ENCODE peak calls at places on chromosomes 4 and X, in nine cellular contexts. One of them, this sample, is unnamed.

GRCh38 chrX:37986893-37987292 is 19.5 kb upstream of the SYTL5 start:
- DNase-seq in COLO829: peak
- DNase-seq in astrocyte of the hippocampus: peak
- DNase-seq in heart left ventricle: no peak
- DNase-seq in stimulated activated CD4-positive, alpha-beta T cell treated with anti-CD3 and anti-CD28 coated beads, Interleukin-4, amount 100 ng/mL, for 1 hour: no peak
- DNase-seq in iris pigment epithelial cell: peak
- DNase-seq in H9: no peak
- DNase-seq in activated effector memory CD4-positive, alpha-beta T cell treated with Interleukin-2 at 50 U/mL for 16 hours: no peak
- DNase-seq in SW480: no peak
- DNase-seq in this sample: peak

GRCh38 chr4:15913631-15913970 is 24.9 kb downstream of the FGFBP1 start:
- DNase-seq in COLO829: peak
- DNase-seq in astrocyte of the hippocampus: peak
- DNase-seq in heart left ventricle: no peak
- DNase-seq in stimulated activated CD4-positive, alpha-beta T cell treated with anti-CD3 and anti-CD28 coated beads, Interleukin-4, amount 100 ng/mL, for 1 hour: no peak
- DNase-seq in iris pigment epithelial cell: peak
- DNase-seq in H9: no peak
- DNase-seq in activated effector memory CD4-positive, alpha-beta T cell treated with Interleukin-2 at 50 U/mL for 16 hours: no peak
- DNase-seq in SW480: no peak
- DNase-seq in this sample: peak

GRCh38 chrX:13955095-13955647 is 74.5 kb downstream of the GEMIN8 start:
- DNase-seq in COLO829: no peak
- DNase-seq in astrocyte of the hippocampus: no peak
- DNase-seq in heart left ventricle: no peak
- DNase-seq in stimulated activated CD4-positive, alpha-beta T cell treated with anti-CD3 and anti-CD28 coated beads, Interleukin-4, amount 100 ng/mL, for 1 hour: no peak
- DNase-seq in iris pigment epithelial cell: no peak
- DNase-seq in H9: no peak
- DNase-seq in activated effector memory CD4-positive, alpha-beta T cell treated with Interleukin-2 at 50 U/mL for 16 hours: no peak
- DNase-seq in SW480: no peak
- DNase-seq in this sample: no peak

GRCh38 chr4:178273168-178273567 is 830.9 kb upstream of the AGA start:
- DNase-seq in COLO829: no peak
- DNase-seq in astrocyte of the hippocampus: no peak
- DNase-seq in heart left ventricle: no peak
- DNase-seq in stimulated activated CD4-positive, alpha-beta T cell treated with anti-CD3 and anti-CD28 coated beads, Interleukin-4, amount 100 ng/mL, for 1 hour: no peak
- DNase-seq in iris pigment epithelial cell: no peak
- DNase-seq in H9: no peak
- DNase-seq in activated effector memory CD4-positive, alpha-beta T cell treated with Interleukin-2 at 50 U/mL for 16 hours: no peak
- DNase-seq in SW480: no peak
- DNase-seq in this sample: no peak

GRCh38 chr4:184062769-184063168 is 154.9 kb downstream of the ENPP6 start:
- DNase-seq in COLO829: no peak
- DNase-seq in astrocyte of the hippocampus: no peak
- DNase-seq in heart left ventricle: no peak
- DNase-seq in stimulated activated CD4-positive, alpha-beta T cell treated with anti-CD3 and anti-CD28 coated beads, Interleukin-4, amount 100 ng/mL, for 1 hour: no peak
- DNase-seq in iris pigment epithelial cell: no peak
- DNase-seq in H9: no peak
- DNase-seq in activated effector memory CD4-positive, alpha-beta T cell treated with Interleukin-2 at 50 U/mL for 16 hours: no peak
- DNase-seq in SW480: no peak
- DNase-seq in this sample: no peak

GRCh38 chrX:144840616-144841015 is 406.7 kb upstream of the SPANXN1 start:
- DNase-seq in COLO829: no peak
- DNase-seq in astrocyte of the hippocampus: no peak
- DNase-seq in heart left ventricle: no peak
- DNase-seq in stimulated activated CD4-positive, alpha-beta T cell treated with anti-CD3 and anti-CD28 coated beads, Interleukin-4, amount 100 ng/mL, for 1 hour: no peak
- DNase-seq in iris pigment epithelial cell: peak
- DNase-seq in H9: no peak
- DNase-seq in activated effector memory CD4-positive, alpha-beta T cell treated with Interleukin-2 at 50 U/mL for 16 hours: no peak
- DNase-seq in SW480: no peak
- DNase-seq in this sample: peak

GRCh38 chr4:27189683-27190082 is 329.0 kb downstream of the STIM2 start:
- DNase-seq in COLO829: peak
- DNase-seq in astrocyte of the hippocampus: no peak
- DNase-seq in heart left ventricle: no peak
- DNase-seq in stimulated activated CD4-positive, alpha-beta T cell treated with anti-CD3 and anti-CD28 coated beads, Interleukin-4, amount 100 ng/mL, for 1 hour: no peak
- DNase-seq in iris pigment epithelial cell: no peak
- DNase-seq in H9: no peak
- DNase-seq in activated effector memory CD4-positive, alpha-beta T cell treated with Interleukin-2 at 50 U/mL for 16 hours: no peak
- DNase-seq in SW480: no peak
- DNase-seq in this sample: no peak

GRCh38 chr4:53767503-53767902 is 176.2 kb upstream of the LNX1 start:
- DNase-seq in COLO829: no peak
- DNase-seq in astrocyte of the hippocampus: peak
- DNase-seq in heart left ventricle: no peak
- DNase-seq in stimulated activated CD4-positive, alpha-beta T cell treated with anti-CD3 and anti-CD28 coated beads, Interleukin-4, amount 100 ng/mL, for 1 hour: no peak
- DNase-seq in iris pigment epithelial cell: peak
- DNase-seq in H9: no peak
- DNase-seq in activated effector memory CD4-positive, alpha-beta T cell treated with Interleukin-2 at 50 U/mL for 16 hours: no peak
- DNase-seq in SW480: no peak
- DNase-seq in this sample: peak

GRCh38 chr4:25857403-25857802 is 5.4 kb downstream of the SEL1L3 start:
- DNase-seq in COLO829: no peak
- DNase-seq in astrocyte of the hippocampus: no peak
- DNase-seq in heart left ventricle: no peak
- DNase-seq in stimulated activated CD4-positive, alpha-beta T cell treated with anti-CD3 and anti-CD28 coated beads, Interleukin-4, amount 100 ng/mL, for 1 hour: no peak
- DNase-seq in iris pigment epithelial cell: no peak
- DNase-seq in H9: no peak
- DNase-seq in activated effector memory CD4-positive, alpha-beta T cell treated with Interleukin-2 at 50 U/mL for 16 hours: no peak
- DNase-seq in SW480: no peak
- DNase-seq in this sample: no peak

GRCh38 chr4:74671074-74671698 is 123.1 kb downstream of the BTC start:
- DNase-seq in COLO829: peak
- DNase-seq in astrocyte of the hippocampus: peak
- DNase-seq in heart left ventricle: no peak
- DNase-seq in stimulated activated CD4-positive, alpha-beta T cell treated with anti-CD3 and anti-CD28 coated beads, Interleukin-4, amount 100 ng/mL, for 1 hour: peak
- DNase-seq in iris pigment epithelial cell: peak
- DNase-seq in H9: peak
- DNase-seq in activated effector memory CD4-positive, alpha-beta T cell treated with Interleukin-2 at 50 U/mL for 16 hours: no peak
- DNase-seq in SW480: peak
- DNase-seq in this sample: peak

GRCh38 chr4:144402176-144402575 is 243.8 kb upstream of the HHIP start:
- DNase-seq in COLO829: no peak
- DNase-seq in astrocyte of the hippocampus: no peak
- DNase-seq in heart left ventricle: no peak
- DNase-seq in stimulated activated CD4-positive, alpha-beta T cell treated with anti-CD3 and anti-CD28 coated beads, Interleukin-4, amount 100 ng/mL, for 1 hour: no peak
- DNase-seq in iris pigment epithelial cell: no peak
- DNase-seq in H9: no peak
- DNase-seq in activated effector memory CD4-positive, alpha-beta T cell treated with Interleukin-2 at 50 U/mL for 16 hours: no peak
- DNase-seq in SW480: no peak
- DNase-seq in this sample: no peak

GRCh38 chrX:109300415-109300814 is 181.5 kb downstream of the GUCY2F start:
- DNase-seq in COLO829: no peak
- DNase-seq in astrocyte of the hippocampus: no peak
- DNase-seq in heart left ventricle: no peak
- DNase-seq in stimulated activated CD4-positive, alpha-beta T cell treated with anti-CD3 and anti-CD28 coated beads, Interleukin-4, amount 100 ng/mL, for 1 hour: no peak
- DNase-seq in iris pigment epithelial cell: no peak
- DNase-seq in H9: no peak
- DNase-seq in activated effector memory CD4-positive, alpha-beta T cell treated with Interleukin-2 at 50 U/mL for 16 hours: no peak
- DNase-seq in SW480: no peak
- DNase-seq in this sample: no peak

GRCh38 chr4:153244969-153245368 is 40.7 kb downstream of the TRIM2 start:
- DNase-seq in COLO829: no peak
- DNase-seq in astrocyte of the hippocampus: no peak
- DNase-seq in heart left ventricle: no peak
- DNase-seq in stimulated activated CD4-positive, alpha-beta T cell treated with anti-CD3 and anti-CD28 coated beads, Interleukin-4, amount 100 ng/mL, for 1 hour: no peak
- DNase-seq in iris pigment epithelial cell: no peak
- DNase-seq in H9: no peak
- DNase-seq in activated effector memory CD4-positive, alpha-beta T cell treated with Interleukin-2 at 50 U/mL for 16 hours: no peak
- DNase-seq in SW480: no peak
- DNase-seq in this sample: no peak

GRCh38 chr4:7933631-7934510 is 5.8 kb downstream of the AFAP1 start:
- DNase-seq in COLO829: no peak
- DNase-seq in astrocyte of the hippocampus: peak
- DNase-seq in heart left ventricle: no peak
- DNase-seq in stimulated activated CD4-positive, alpha-beta T cell treated with anti-CD3 and anti-CD28 coated beads, Interleukin-4, amount 100 ng/mL, for 1 hour: no peak
- DNase-seq in iris pigment epithelial cell: no peak
- DNase-seq in H9: no peak
- DNase-seq in activated effector memory CD4-positive, alpha-beta T cell treated with Interleukin-2 at 50 U/mL for 16 hours: no peak
- DNase-seq in SW480: no peak
- DNase-seq in this sample: no peak

GRCh38 chrX:127877358-127877757 is 174.8 kb downstream of the ACTRT1 start:
- DNase-seq in COLO829: no peak
- DNase-seq in astrocyte of the hippocampus: no peak
- DNase-seq in heart left ventricle: no peak
- DNase-seq in stimulated activated CD4-positive, alpha-beta T cell treated with anti-CD3 and anti-CD28 coated beads, Interleukin-4, amount 100 ng/mL, for 1 hour: no peak
- DNase-seq in iris pigment epithelial cell: no peak
- DNase-seq in H9: no peak
- DNase-seq in activated effector memory CD4-positive, alpha-beta T cell treated with Interleukin-2 at 50 U/mL for 16 hours: no peak
- DNase-seq in SW480: no peak
- DNase-seq in this sample: no peak

GRCh38 chr4:34289962-34290361 is 1954.4 kb downstream of the ARAP2 start:
- DNase-seq in COLO829: no peak
- DNase-seq in astrocyte of the hippocampus: no peak
- DNase-seq in heart left ventricle: no peak
- DNase-seq in stimulated activated CD4-positive, alpha-beta T cell treated with anti-CD3 and anti-CD28 coated beads, Interleukin-4, amount 100 ng/mL, for 1 hour: no peak
- DNase-seq in iris pigment epithelial cell: no peak
- DNase-seq in H9: no peak
- DNase-seq in activated effector memory CD4-positive, alpha-beta T cell treated with Interleukin-2 at 50 U/mL for 16 hours: no peak
- DNase-seq in SW480: no peak
- DNase-seq in this sample: no peak

GRCh38 chrX:132532097-132532496 is 43.3 kb upstream of the MBNL3 start:
- DNase-seq in COLO829: no peak
- DNase-seq in astrocyte of the hippocampus: no peak
- DNase-seq in heart left ventricle: no peak
- DNase-seq in stimulated activated CD4-positive, alpha-beta T cell treated with anti-CD3 and anti-CD28 coated beads, Interleukin-4, amount 100 ng/mL, for 1 hour: no peak
- DNase-seq in iris pigment epithelial cell: no peak
- DNase-seq in H9: no peak
- DNase-seq in activated effector memory CD4-positive, alpha-beta T cell treated with Interleukin-2 at 50 U/mL for 16 hours: no peak
- DNase-seq in SW480: no peak
- DNase-seq in this sample: no peak